ENCODE peak calls at places on chromosomes 5 and 9, in eight cellular contexts. Y, V, T, U, H, G, M and K are unnamed samples.

GRCh38 chr5:10018670-10019069 is 231.0 kb downstream of the ATPSCKMT start:
- DNase-seq in Y (no peak), V (no peak), T (peak; percentile 62), U (no peak), H (peak; percentile 75), G (no peak), M (peak; percentile 81), K (no peak)

GRCh38 chr5:177233206-177233605 is 70.3 kb downstream of the RAB24 start:
- DNase-seq in Y (no peak), V (no peak), T (no peak), U (no peak), H (no peak), G (no peak), M (no peak), K (no peak)

GRCh38 chr5:164362021-164362420 is 856.6 kb downstream of the MAT2B start:
- DNase-seq in Y (no peak), V (no peak), T (no peak), U (no peak), H (no peak), G (no peak), M (no peak), K (no peak)

GRCh38 chr9:96555567-96556386 is 63.9 kb downstream of the CDC14B start:
- DNase-seq in Y (no peak), V (no peak), T (no peak), U (no peak), H (no peak), G (no peak), M (no peak), K (no peak)

GRCh38 chr9:114731701-114732100 is 49.7 kb upstream of the TEX48 start:
- DNase-seq in Y (no peak), V (no peak), T (no peak), U (no peak), H (no peak), G (no peak), M (no peak), K (no peak)

GRCh38 chr9:136644593-136645342 is 17.9 kb upstream of the EGFL7 start:
- DNase-seq in Y (peak; percentile 84), V (peak; percentile 73), T (no peak), U (no peak), H (no peak), G (no peak), M (no peak), K (no peak)

GRCh38 chr9:29349050-29349449 is 1775.8 kb upstream of the C9orf72 start:
- DNase-seq in Y (no peak), V (no peak), T (peak; percentile 5), U (no peak), H (no peak), G (no peak), M (no peak), K (no peak)

GRCh38 chr5:123472150-123472549 is 39.8 kb upstream of the CSNK1G3 start:
- DNase-seq in Y (no peak), V (no peak), T (no peak), U (no peak), H (no peak), G (no peak), M (no peak), K (no peak)

GRCh38 chr5:6820851-6821479 is 107.7 kb downstream of the TENT4A start:
- DNase-seq in Y (no peak), V (peak; percentile 69), T (no peak), U (peak; percentile 71), H (no peak), G (peak; percentile 53), M (peak; percentile 48), K (peak; percentile 81)

GRCh38 chr5:126335871-126336270 is 87.3 kb upstream of the GRAMD2B start:
- DNase-seq in Y (no peak), V (no peak), T (no peak), U (no peak), H (peak; percentile 11), G (no peak), M (no peak), K (no peak)

GRCh38 chr5:72996632-72997031 is 40.8 kb downstream of the FCHO2 start:
- DNase-seq in Y (no peak), V (no peak), T (no peak), U (no peak), H (no peak), G (no peak), M (no peak), K (no peak)

GRCh38 chr9:31032206-31032605 is 1352.2 kb upstream of the ACO1 start:
- DNase-seq in Y (no peak), V (no peak), T (no peak), U (no peak), H (no peak), G (no peak), M (no peak), K (no peak)

GRCh38 chr5:124309241-124309977 is 437.0 kb downstream of the ZNF608 start:
- DNase-seq in Y (no peak), V (no peak), T (no peak), U (no peak), H (no peak), G (no peak), M (no peak), K (no peak)

GRCh38 chr5:28165116-28165515 is 1126.7 kb upstream of the CDH9 start:
- DNase-seq in Y (no peak), V (no peak), T (peak; percentile 9), U (no peak), H (no peak), G (no peak), M (peak; percentile 30), K (no peak)

GRCh38 chr9:82031538-82032280 is 43.1 kb downstream of the SPATA31D1 start:
- DNase-seq in Y (no peak), V (peak; percentile 10), T (peak; percentile 77), U (no peak), H (peak; percentile 75), G (peak; percentile 84), M (peak; percentile 3), K (no peak)

GRCh38 chr9:127970401-127971313 is 10.1 kb downstream of the EEIG1 start:
- DNase-seq in Y (peak; percentile 62), V (no peak), T (no peak), U (peak; percentile 1), H (no peak), G (no peak), M (no peak), K (peak; percentile 73)

GRCh38 chr9:71249729-71250317 is 128.4 kb upstream of the TRPM3 start:
- DNase-seq in Y (no peak), V (peak; percentile 19), T (peak; percentile 68), U (peak; percentile 77), H (peak; percentile 53), G (peak; percentile 91), M (peak; percentile 39), K (no peak)

GRCh38 chr5:141969783-141970741 is 1.2 kb downstream of the RNF14 start:
- DNase-seq in Y (no peak), V (no peak), T (peak; percentile 39), U (no peak), H (no peak), G (no peak), M (no peak), K (no peak)

GRCh38 chr9:114305189-114305555 is 17.7 kb upstream of the ORM1 start:
- DNase-seq in Y (no peak), V (no peak), T (no peak), U (no peak), H (no peak), G (no peak), M (no peak), K (no peak)

GRCh38 chr5:119515192-119515591 is 62.9 kb downstream of the HSD17B4 start:
- DNase-seq in Y (no peak), V (no peak), T (peak; percentile 6), U (no peak), H (no peak), G (no peak), M (no peak), K (no peak)

GRCh38 chr5:38069360-38069759 is 189.0 kb upstream of the EGFLAM start:
- DNase-seq in Y (no peak), V (no peak), T (no peak), U (no peak), H (no peak), G (peak; percentile 89), M (no peak), K (no peak)

GRCh38 chr5:54090495-54091084 is 219.8 kb downstream of the ARL15 start:
- DNase-seq in Y (no peak), V (no peak), T (peak; percentile 79), U (no peak), H (peak; percentile 89), G (no peak), M (peak; percentile 54), K (no peak)

GRCh38 chr5:64632251-64632650 is 58.1 kb upstream of the SHISAL2B start:
- DNase-seq in Y (no peak), V (no peak), T (peak; percentile 29), U (peak; percentile 41), H (no peak), G (no peak), M (no peak), K (no peak)

GRCh38 chr5:1540831-1541661 is 17.3 kb upstream of the LPCAT1 start:
- DNase-seq in Y (no peak), V (no peak), T (no peak), U (no peak), H (no peak), G (no peak), M (no peak), K (no peak)